ENCODE peak calls at places on chromosomes 5 and 9, in five cellular contexts. One of them, this sample, is unnamed.

GRCh38 chr5:109141499-109142200 is 268.1 kb downstream of the PJA2 start:
- DNase-seq in AML-193: no peak
- DNase-seq in SHP77: peak
- DNase-seq in substantia nigra: no peak
- DNase-seq in HT1080: peak
- DNase-seq in this sample: no peak

GRCh38 chr5:36607114-36607561 is 732 bp downstream of the SLC1A3 start:
- DNase-seq in AML-193: no peak
- DNase-seq in SHP77: no peak
- DNase-seq in substantia nigra: peak
- DNase-seq in HT1080: no peak
- DNase-seq in this sample: peak

GRCh38 chr9:27532046-27532445 is 2.4 kb upstream of the MOB3B start:
- DNase-seq in AML-193: no peak
- DNase-seq in SHP77: no peak
- DNase-seq in substantia nigra: no peak
- DNase-seq in HT1080: no peak
- DNase-seq in this sample: no peak

GRCh38 chr9:72661401-72662135 is 140.2 kb downstream of the TMC1 start:
- DNase-seq in AML-193: no peak
- DNase-seq in SHP77: no peak
- DNase-seq in substantia nigra: no peak
- DNase-seq in HT1080: peak
- DNase-seq in this sample: peak

GRCh38 chr5:142671801-142672200 is 14.1 kb downstream of the FGF1 start:
- DNase-seq in AML-193: no peak
- DNase-seq in SHP77: no peak
- DNase-seq in substantia nigra: no peak
- DNase-seq in HT1080: peak
- DNase-seq in this sample: peak

GRCh38 chr5:149271717-149272558 is at the start of gene AFAP1L1:
- DNase-seq in AML-193: no peak
- DNase-seq in SHP77: peak
- DNase-seq in substantia nigra: peak
- DNase-seq in HT1080: no peak
- DNase-seq in this sample: peak

GRCh38 chr9:94623253-94623652 is 16.1 kb downstream of the FBP1 start:
- DNase-seq in AML-193: peak
- DNase-seq in SHP77: peak
- DNase-seq in substantia nigra: no peak
- DNase-seq in HT1080: peak
- DNase-seq in this sample: peak

GRCh38 chr5:132770476-132771159 is 6.4 kb downstream of the SEPTIN8 start:
- DNase-seq in AML-193: no peak
- DNase-seq in SHP77: no peak
- DNase-seq in substantia nigra: peak
- DNase-seq in HT1080: no peak
- DNase-seq in this sample: no peak

GRCh38 chr9:111926421-111926875 is 29.8 kb downstream of the UGCG start:
- DNase-seq in AML-193: peak
- DNase-seq in SHP77: no peak
- DNase-seq in substantia nigra: peak
- DNase-seq in HT1080: peak
- DNase-seq in this sample: no peak

GRCh38 chr9:106783121-106783520 is 79.8 kb upstream of the ZNF462 start:
- DNase-seq in AML-193: no peak
- DNase-seq in SHP77: no peak
- DNase-seq in substantia nigra: no peak
- DNase-seq in HT1080: no peak
- DNase-seq in this sample: peak

GRCh38 chr5:67659288-67659687 is 462.7 kb upstream of the CD180 start:
- DNase-seq in AML-193: no peak
- DNase-seq in SHP77: no peak
- DNase-seq in substantia nigra: no peak
- DNase-seq in HT1080: no peak
- DNase-seq in this sample: peak

GRCh38 chr5:68313336-68313735 is 97.8 kb downstream of the PIK3R1 start:
- DNase-seq in AML-193: no peak
- DNase-seq in SHP77: no peak
- DNase-seq in substantia nigra: no peak
- DNase-seq in HT1080: no peak
- DNase-seq in this sample: no peak

GRCh38 chr5:14144586-14145355 is 1.6 kb downstream of the TRIO start:
- DNase-seq in AML-193: no peak
- DNase-seq in SHP77: peak
- DNase-seq in substantia nigra: peak
- DNase-seq in HT1080: peak
- DNase-seq in this sample: peak

GRCh38 chr5:179308563-179309382 is 36.5 kb downstream of the ADAMTS2 start:
- DNase-seq in AML-193: no peak
- DNase-seq in SHP77: no peak
- DNase-seq in substantia nigra: no peak
- DNase-seq in HT1080: no peak
- DNase-seq in this sample: no peak

GRCh38 chr5:14447958-14448881 is 133.4 kb upstream of the OTULINL start:
- DNase-seq in AML-193: no peak
- DNase-seq in SHP77: peak
- DNase-seq in substantia nigra: no peak
- DNase-seq in HT1080: peak
- DNase-seq in this sample: no peak

GRCh38 chr5:168920019-168920813 is 341.0 kb upstream of the PANK3 start:
- DNase-seq in AML-193: no peak
- DNase-seq in SHP77: no peak
- DNase-seq in substantia nigra: peak
- DNase-seq in HT1080: no peak
- DNase-seq in this sample: no peak

GRCh38 chr9:72929542-72929941 is 23.3 kb downstream of the ALDH1A1 start:
- DNase-seq in AML-193: no peak
- DNase-seq in SHP77: no peak
- DNase-seq in substantia nigra: no peak
- DNase-seq in HT1080: no peak
- DNase-seq in this sample: no peak

GRCh38 chr9:36436909-36437308 is 36.8 kb upstream of the RNF38 start:
- DNase-seq in AML-193: no peak
- DNase-seq in SHP77: no peak
- DNase-seq in substantia nigra: peak
- DNase-seq in HT1080: no peak
- DNase-seq in this sample: no peak

GRCh38 chr9:116576386-116576785 is 110.7 kb upstream of the TRIM32 start:
- DNase-seq in AML-193: no peak
- DNase-seq in SHP77: no peak
- DNase-seq in substantia nigra: no peak
- DNase-seq in HT1080: no peak
- DNase-seq in this sample: no peak